ENCODE peak calls at places on chromosomes 13 and 19, in five cellular contexts. S is breast epithelium; O is CD8-positive, alpha-beta memory T cell; B is heart left ventricle; W is Peyer's patch. L is an unnamed sample. For H3K4me1, the result is how much of the 10 kb centered on the place peaks cover.

GRCh38 chr13:60164490-60164889 is 762 bp upstream of the DIAPH3 start:
- DNase-seq in S (no peak), O (no peak), B (no peak), W (no peak), L (peak)

GRCh38 chr13:92727118-92727517 is 499.5 kb upstream of the GPC6 start:
- DNase-seq in S (no peak), O (no peak), B (no peak), W (no peak), L (no peak)

GRCh38 chr13:111572956-111573355 is 252.5 kb downstream of the TEX29 start:
- DNase-seq in S (no peak), O (no peak), B (no peak), W (peak), L (no peak)

GRCh38 chr13:31807090-31807541 is 67.8 kb downstream of the RXFP2 start:
- DNase-seq in S (no peak), O (peak), B (no peak), W (no peak), L (peak)

GRCh38 chr13:107531816-107532215 is 683.5 kb downstream of the LIG4 start:
- DNase-seq in S (no peak), O (no peak), B (no peak), W (no peak), L (no peak)

GRCh38 chr19:289651-290538 is 1.3 kb downstream of the PLPP2 start:
- DNase-seq in S (peak), O (peak), B (no peak), W (peak), L (no peak)

GRCh38 chr19:7736148-7736547 is 4.2 kb upstream of the CLEC4G start:
- DNase-seq in S (no peak), O (no peak), B (no peak), W (no peak), L (no peak)

GRCh38 chr19:47013041-47013517 is 6.6 kb upstream of the NPAS1 start:
- DNase-seq in S (peak), O (peak), B (peak), W (peak), L (peak)

GRCh38 chr13:65677906-65678305 is 1552.2 kb downstream of the PCDH9 start:
- DNase-seq in S (no peak), O (no peak), B (no peak), W (no peak), L (no peak)

GRCh38 chr19:6510618-6511017 is 8.5 kb upstream of the TUBB4A start:
- DNase-seq in S (no peak), O (no peak), B (no peak), W (no peak), L (no peak)

GRCh38 chr19:1262687-1263123 is 6.4 kb upstream of the CIRBP start:
- DNase-seq in S (no peak), O (no peak), B (no peak), W (no peak), L (no peak)

GRCh38 chr19:35642798-35643254 is 1.3 kb downstream of the ETV2 start:
- DNase-seq in S (no peak), O (no peak), B (no peak), W (no peak), L (peak)

GRCh38 chr19:35641515-35642151 is at the start of gene ETV2:
- DNase-seq in S (no peak), O (peak), B (peak), W (no peak), L (no peak)

GRCh38 chr19:35644206-35644986 is 2.9 kb downstream of the ETV2 start:
- DNase-seq in S (peak), O (peak), B (peak), W (peak), L (peak)

GRCh38 chr19:35643255-35644205 is 2.0 kb downstream of the ETV2 start:
- DNase-seq in S (peak), O (peak), B (peak), W (peak), L (peak)

DNA sequence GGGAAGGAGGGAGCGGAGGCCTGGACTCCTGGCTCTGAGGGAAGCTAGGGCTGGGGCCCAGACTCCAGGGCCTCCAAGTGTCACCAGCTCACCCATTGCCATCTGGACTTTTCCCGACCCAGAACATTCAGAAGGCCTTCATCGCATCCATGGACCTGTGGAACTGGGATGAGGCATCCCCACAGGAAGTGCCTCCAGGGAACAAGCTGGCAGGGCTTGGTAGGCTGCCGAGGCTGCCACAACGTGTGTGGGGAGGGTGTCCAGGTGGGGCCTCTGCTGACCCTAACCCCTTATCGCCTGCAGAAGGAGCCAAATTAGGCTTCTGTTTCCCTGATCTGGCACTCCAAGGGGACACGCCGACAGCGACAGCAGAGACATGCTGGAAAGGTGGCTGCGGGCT is 767 bp downstream of the ETV2 start:
- DNase-seq in S (no peak), O (no peak), B (no peak), W (no peak), L (no peak)
- H3K4me1 ChIP-seq in S (under half), O (under half), B (under half), W (under half), L (under half)

GRCh38 chr19:56086671-56087430 is 34.2 kb downstream of the ZNF787 start:
- DNase-seq in S (no peak), O (no peak), B (no peak), W (no peak), L (no peak)
- H3K4me3 ChIP-seq in S (no peak), O (no peak), B (peak), W (no peak), L (no peak)

GRCh38 chr19:27738569-27739193 is 1474.3 kb downstream of the UQCRFS1 start:
- DNase-seq in S (no peak), O (no peak), B (no peak), W (no peak), L (no peak)
- H3K4me1 ChIP-seq in S (under half), O (under half), B (under half), W (under half), L (under half)

GRCh38 chr13:103030776-103031175 is 35.4 kb downstream of the SLC10A2 start:
- DNase-seq in S (no peak), O (no peak), B (no peak), W (no peak), L (no peak)
- H3K4me3 ChIP-seq in S (no peak), O (no peak), B (no peak), W (no peak), L (no peak)

DNA sequence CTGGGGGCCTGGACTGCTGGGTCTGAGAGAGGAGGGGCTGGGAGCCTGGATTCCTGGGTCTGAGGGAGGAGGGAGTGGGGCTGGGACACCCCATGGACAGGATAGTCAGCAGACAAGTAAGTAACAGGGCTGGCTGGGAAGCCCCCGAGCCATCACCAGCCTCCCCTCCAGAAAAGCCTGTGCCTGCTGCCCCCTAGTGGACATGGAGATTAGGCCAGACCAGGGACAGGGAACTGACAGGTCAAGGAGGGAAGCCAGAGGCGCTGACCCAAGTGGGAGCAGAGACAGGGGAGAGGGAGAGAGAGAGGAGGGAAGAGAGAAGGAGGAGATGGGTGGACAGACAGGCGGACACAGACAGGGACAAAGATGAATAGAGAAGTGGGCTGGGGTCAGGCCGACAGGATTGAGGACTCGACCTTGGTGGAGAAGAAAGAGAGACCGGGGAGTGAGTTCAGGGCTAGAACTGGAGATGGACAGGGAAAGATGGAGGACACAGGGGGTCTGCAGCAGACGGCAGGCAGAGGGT is 6.7 kb upstream of the ERFL start:
- DNase-seq in S (peak), O (peak), B (peak), W (peak), L (peak)
- H3K4me1 ChIP-seq in S (under half), O (under half), B (under half), W (under half), L (under half)

GRCh38 chr13:100305398-100305797 is 216.5 kb downstream of the PCCA start:
- DNase-seq in S (no peak), O (no peak), B (no peak), W (no peak), L (no peak)

GRCh38 chr13:100306042-100306441 is 217.1 kb downstream of the PCCA start:
- DNase-seq in S (no peak), O (no peak), B (no peak), W (no peak), L (no peak)

GRCh38 chr13:100302391-100302790 is 213.5 kb downstream of the PCCA start:
- DNase-seq in S (no peak), O (no peak), B (no peak), W (no peak), L (no peak)

GRCh38 chr13:100306444-100306999 is 217.6 kb downstream of the PCCA start:
- DNase-seq in S (no peak), O (no peak), B (no peak), W (no peak), L (no peak)

GRCh38 chr13:100304241-100304640 is 215.3 kb downstream of the PCCA start:
- DNase-seq in S (no peak), O (no peak), B (no peak), W (no peak), L (no peak)
- H3K4me3 ChIP-seq in S (no peak), O (no peak), B (no peak), W (no peak), L (no peak)

L was measured in CD4-positive, CD25-positive, alpha-beta regulatory T cell.